ENCODE peak calls at places on chromosomes 4 and X, in six cellular contexts. Q, F, Z, H, I and A are unnamed samples.

GRCh38 chr4:162852642-162853041 is 314.0 kb downstream of the NAF1 start:
- DNase-seq in Z (no peak), I (no peak), H (no peak), F (peak), Q (no peak), A (no peak)

GRCh38 chr4:145501051-145501660 is 19.5 kb downstream of the SMAD1 start:
- DNase-seq in Z (no peak), Q (no peak), H (no peak), I (no peak), F (no peak), A (no peak)

GRCh38 chr4:143668930-143669553 is 31.4 kb downstream of the FREM3 start:
- DNase-seq in Z (no peak), Q (no peak), F (no peak), I (no peak), H (no peak), A (no peak)

GRCh38 chr4:183905593-183906485 is 732 bp downstream of the STOX2 start:
- DNase-seq in I (no peak), H (no peak), F (peak), Q (peak), Z (peak), A (peak)

GRCh38 chr4:88569944-88570455 is 22.3 kb upstream of the HERC3 start:
- DNase-seq in Q (no peak), F (no peak), I (no peak), Z (no peak), H (no peak), A (no peak)

GRCh38 chr4:158649111-158649680 is 22.5 kb downstream of the C4orf46 start:
- DNase-seq in H (no peak), Q (no peak), Z (no peak), I (no peak), F (no peak), A (no peak)

GRCh38 chr4:138158746-138159297 is 83.3 kb downstream of the SLC7A11 start:
- DNase-seq in Z (no peak), H (no peak), Q (peak), F (no peak), I (no peak), A (no peak)

GRCh38 chr4:1297456-1298325 is 8.0 kb downstream of the MAEA start:
- DNase-seq in Q (no peak), I (no peak), F (peak), Z (no peak), H (no peak), A (no peak)

GRCh38 chr4:146916479-146917076 is 29.1 kb downstream of the TTC29 start:
- DNase-seq in Z (peak), H (no peak), F (no peak), Q (peak), I (no peak), A (peak)

GRCh38 chr4:5206391-5206790 is 155.1 kb downstream of the STK32B start:
- DNase-seq in F (no peak), H (no peak), Q (peak), Z (no peak), I (no peak), A (peak)

GRCh38 chrX:47093248-47093647 is 15.0 kb downstream of the RGN start:
- DNase-seq in I (no peak), H (no peak), Z (peak), F (no peak), Q (peak), A (peak)

GRCh38 chrX:85111347-85111746 is 107.7 kb downstream of the APOOL start:
- DNase-seq in H (no peak), Z (no peak), I (no peak), Q (peak), F (no peak), A (no peak)

GRCh38 chr4:141449927-141450326 is 186.5 kb upstream of the IL15 start:
- DNase-seq in I (no peak), H (no peak), Z (no peak), F (no peak), Q (no peak), A (no peak)

GRCh38 chrX:140672840-140673731 is 36.5 kb upstream of the LINC00632 start:
- DNase-seq in I (no peak), Z (no peak), H (no peak), Q (no peak), F (no peak), A (peak)

GRCh38 chr4:141391771-141392170 is 171.1 kb downstream of the ZNF330 start:
- DNase-seq in F (no peak), Q (no peak), Z (no peak), I (no peak), H (no peak), A (no peak)

GRCh38 chr4:123840232-123840631 is 443.6 kb downstream of the SPRY1 start:
- DNase-seq in H (no peak), Z (no peak), Q (no peak), I (no peak), F (no peak), A (no peak)

GRCh38 chr4:145679991-145680455 is at the start of gene C4orf51:
- DNase-seq in F (no peak), H (no peak), I (no peak), Z (no peak), Q (peak), A (no peak)

GRCh38 chr4:7817877-7818675 is 121.6 kb downstream of the AFAP1 start:
- DNase-seq in Q (no peak), I (no peak), F (no peak), H (no peak), Z (peak), A (no peak)